ENCODE peak calls at places on chromosomes 4 and X, in ten cellular contexts. L is omental fat pad, T is glutamatergic neuron, S is H9, A is brain microvascular endothelial cell, O is heart right ventricle, C is IMR-90, F is hepatocyte, Q is upper lobe of left lung, B is suprapubic skin. J is an unnamed sample.

GRCh38 chr4:3838437-3839380 is 72.5 kb downstream of the ADRA2C start:
- DNase-seq in Q (no peak), F (no peak), C (no peak), L (no peak), B (no peak), A (no peak), O (no peak), S (no peak), T (no peak), J (no peak)

GRCh38 chr4:176443646-176444409 is 124.1 kb downstream of the SPCS3 start:
- DNase-seq in F (no peak), B (no peak), Q (no peak), A (no peak), C (no peak), L (no peak), O (no peak), S (no peak), T (no peak), J (no peak)

GRCh38 chr4:126977306-126977705 is 655.5 kb upstream of the INTU start:
- DNase-seq in F (no peak), S (peak), C (peak), L (no peak), A (no peak), B (no peak), O (no peak), T (no peak), Q (no peak), J (no peak)

GRCh38 chr4:74640111-74640903 is 154.0 kb downstream of the BTC start:
- DNase-seq in T (no peak), S (no peak), O (no peak), A (peak), Q (no peak), F (no peak), C (peak), B (no peak), L (no peak), J (no peak)

GRCh38 chr4:83282049-83282535 is 2.5 kb downstream of the COQ2 start:
- DNase-seq in T (no peak), B (no peak), S (no peak), F (peak), Q (no peak), L (no peak), C (peak), O (no peak), A (peak), J (no peak)

GRCh38 chrX:69362354-69362753 is 141.8 kb upstream of the NALF2 start:
- DNase-seq in F (no peak), O (no peak), L (no peak), C (no peak), A (no peak), Q (no peak), B (no peak), S (no peak), T (no peak), J (no peak)

GRCh38 chr4:40734497-40734896 is 15.3 kb upstream of the NSUN7 start:
- DNase-seq in B (no peak), L (no peak), O (no peak), T (no peak), C (no peak), S (no peak), F (no peak), Q (no peak), A (no peak), J (no peak)

GRCh38 chr4:17941731-17942130 is 79.8 kb downstream of the LCORL start:
- DNase-seq in A (no peak), S (no peak), T (no peak), C (peak), L (no peak), Q (no peak), B (no peak), O (no peak), F (no peak), J (no peak)

GRCh38 chr4:40621592-40622512 is 7.8 kb downstream of the RBM47 start:
- DNase-seq in B (peak), T (no peak), L (peak), F (peak), O (peak), S (peak), C (peak), Q (peak), A (peak), J (no peak)

GRCh38 chr4:55757356-55758024 is 62.1 kb upstream of the EXOC1L start:
- DNase-seq in C (no peak), O (no peak), B (no peak), Q (no peak), L (no peak), T (no peak), A (no peak), S (no peak), F (no peak), J (no peak)

GRCh38 chr4:94354474-94354896 is 11.8 kb upstream of the HPGDS start:
- DNase-seq in O (no peak), S (no peak), B (no peak), C (no peak), L (no peak), F (no peak), T (no peak), A (no peak), Q (no peak), J (no peak)

GRCh38 chrX:56729152-56729557 is at the start of gene NBDY:
- DNase-seq in O (peak), A (peak), Q (peak), C (peak), F (peak), S (peak), L (peak), B (no peak), T (peak), J (no peak)

GRCh38 chr4:147157860-147158701 is 212.4 kb upstream of the TTC29 start:
- DNase-seq in L (no peak), B (peak), O (peak), T (peak), S (peak), Q (peak), A (peak), C (peak), F (peak), J (peak)

GRCh38 chr4:64890131-64890710 is 481.0 kb upstream of the TECRL start:
- DNase-seq in L (no peak), S (no peak), F (no peak), O (no peak), Q (no peak), A (no peak), C (no peak), T (no peak), B (no peak), J (no peak)

GRCh38 chrX:67619253-67619652 is 75.4 kb downstream of the AR start:
- DNase-seq in Q (no peak), L (no peak), C (peak), F (peak), B (no peak), O (no peak), S (no peak), A (peak), T (no peak), J (no peak)

GRCh38 chrX:153969125-153969903 is 2.3 kb downstream of the HCFC1 start:
- DNase-seq in S (no peak), L (no peak), C (no peak), Q (no peak), O (no peak), T (no peak), A (no peak), B (no peak), F (no peak), J (no peak)

GRCh38 chr4:122015203-122015602 is 63.3 kb upstream of the TRPC3 start:
- DNase-seq in F (no peak), S (no peak), C (no peak), L (no peak), T (no peak), A (no peak), B (no peak), O (no peak), Q (no peak), J (no peak)

GRCh38 chrX:135737361-135738071 is 24.1 kb downstream of the CT45A1 start:
- DNase-seq in T (no peak), B (no peak), F (no peak), S (no peak), C (peak), Q (no peak), A (no peak), O (no peak), L (no peak), J (no peak)

GRCh38 chrX:135741192-135741715 is 26.7 kb downstream of the CT45A3 start:
- DNase-seq in Q (no peak), T (no peak), B (no peak), L (no peak), O (no peak), C (no peak), S (no peak), A (no peak), F (no peak), J (no peak)

DNA sequence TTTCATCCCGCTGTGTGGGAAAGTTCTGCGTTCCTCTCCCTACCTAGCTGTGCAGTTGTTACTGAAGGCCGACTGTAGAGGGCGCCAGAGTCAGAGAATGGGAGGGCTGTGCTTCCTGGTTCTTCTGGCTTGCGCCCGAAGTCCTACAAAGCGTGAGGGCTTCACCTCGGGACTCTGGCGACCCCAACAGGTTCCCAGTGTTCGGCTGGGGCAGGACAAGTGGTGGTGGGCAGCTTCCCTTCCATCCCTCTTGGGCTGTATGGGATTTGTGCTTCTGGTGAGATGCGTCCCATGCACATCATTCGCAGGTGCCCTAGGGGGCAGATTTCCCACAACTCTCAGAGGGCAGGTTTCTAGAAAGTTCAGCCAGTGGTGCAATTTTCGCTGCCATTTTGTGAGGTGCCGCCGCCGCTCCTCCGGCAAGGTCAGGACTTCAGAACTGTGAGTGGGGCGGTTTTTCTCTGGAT is 27.3 kb downstream of the CT45A3 start:
- DNase-seq in T (peak), Q (no peak), B (no peak), O (no peak), A (no peak), L (no peak), F (no peak), S (peak), C (no peak), J (no peak)
- TF ChIP-seq CTCF in T (peak), Q (peak), B (no peak), O (peak), A (peak), L (no peak), F (no peak), S (peak), C (peak), J (peak)

GRCh38 chr4:77156912-77157858 is at the start of gene CCNG2:
- DNase-seq in S (peak), F (peak), T (peak), C (peak), Q (peak), B (peak), L (peak), A (peak), O (peak), J (peak)

GRCh38 chr4:77158487-77158861 is 1.5 kb downstream of the CCNG2 start:
- DNase-seq in L (no peak), O (no peak), A (no peak), Q (no peak), T (no peak), F (no peak), S (no peak), B (no peak), C (no peak), J (no peak)

GRCh38 chr4:77159798-77160197 is 2.8 kb downstream of the CCNG2 start:
- DNase-seq in Q (no peak), L (no peak), O (no peak), S (no peak), A (no peak), T (peak), B (no peak), F (no peak), C (no peak), J (no peak)

GRCh38 chr4:77156533-77156911 is 485 bp upstream of the CCNG2 start:
- DNase-seq in O (peak), C (peak), A (peak), L (peak), B (peak), S (peak), T (peak), Q (peak), F (peak), J (peak)

DNA sequence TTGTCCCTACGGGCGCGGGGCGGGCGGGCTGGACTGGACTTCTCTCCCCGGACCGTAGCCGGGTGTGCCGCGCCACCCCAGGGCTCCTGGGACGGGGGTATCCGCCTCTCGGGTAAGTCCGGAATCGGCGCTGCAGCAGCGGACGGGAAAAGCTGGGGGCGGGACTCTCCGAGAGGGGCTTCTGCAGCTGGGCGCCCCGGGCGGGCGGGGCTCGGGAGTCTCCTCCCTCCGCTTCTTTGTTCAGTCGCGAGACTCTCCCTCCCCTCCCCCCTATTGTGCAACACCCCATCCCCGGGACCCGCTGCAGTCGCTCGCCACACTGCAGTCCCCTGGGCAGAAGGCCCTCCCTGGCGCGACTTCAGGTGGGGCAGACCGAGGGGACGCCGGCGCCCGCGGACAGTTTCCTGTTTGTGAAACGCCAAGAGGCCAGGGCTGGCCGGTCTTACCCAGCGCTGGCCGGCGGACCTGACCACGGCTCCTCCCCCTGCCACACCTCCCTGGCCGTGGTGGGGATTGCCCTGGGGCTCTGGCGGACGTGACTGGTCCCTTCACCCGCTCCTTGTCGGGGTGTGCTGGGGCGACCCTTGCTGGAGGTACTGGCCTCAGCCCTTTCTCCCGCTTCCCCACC is 966 bp downstream of the CCNG2 start:
- DNase-seq in B (peak), T (peak), A (peak), F (peak), Q (peak), L (peak), S (peak), O (peak), C (peak), J (peak)
- TF ChIP-seq CTCF in B (no peak), T (no peak), A (no peak), F (no peak), Q (no peak), L (no peak), S (peak), O (no peak), C (no peak), J (no peak)

DNA sequence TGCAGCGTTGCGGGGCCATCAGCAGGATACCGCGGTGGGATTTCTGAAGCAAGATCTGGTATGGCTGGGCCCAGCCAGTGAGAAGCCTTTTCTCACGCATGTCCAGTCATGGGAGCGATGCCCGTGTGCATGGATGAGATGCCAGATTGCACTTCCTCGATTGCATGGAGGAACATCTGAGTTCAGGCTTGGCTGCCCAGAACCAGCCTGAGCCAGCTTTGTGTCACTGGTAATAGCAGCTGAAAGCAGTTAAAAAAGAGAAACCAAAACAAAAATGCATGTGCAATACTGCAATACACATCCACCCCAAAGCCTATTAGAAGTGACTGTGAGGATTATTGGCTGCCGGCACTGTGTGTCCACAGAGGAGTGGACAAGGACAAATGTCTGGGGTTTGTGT is 59.3 kb downstream of the PSAPL1 start:
- DNase-seq in C (peak), A (no peak), F (no peak), S (no peak), Q (no peak), T (no peak), O (no peak), B (no peak), L (no peak), J (no peak)
- TF ChIP-seq CTCF in C (no peak), A (no peak), F (no peak), S (no peak), Q (no peak), T (no peak), O (no peak), B (no peak), L (no peak), J (no peak)

GRCh38 chr4:101081166-101081565 is 266.2 kb downstream of the PPP3CA start:
- DNase-seq in B (no peak), O (no peak), S (no peak), T (no peak), F (no peak), C (no peak), Q (no peak), L (no peak), A (no peak), J (no peak)

GRCh38 chr4:101081695-101082369 is 265.5 kb downstream of the PPP3CA start:
- DNase-seq in S (no peak), Q (no peak), B (no peak), C (no peak), T (no peak), O (no peak), F (no peak), L (no peak), A (no peak), J (no peak)

GRCh38 chr4:101089168-101089567 is 258.2 kb downstream of the PPP3CA start:
- DNase-seq in S (no peak), A (no peak), F (no peak), C (no peak), B (no peak), L (no peak), Q (no peak), T (no peak), O (no peak), J (no peak)

GRCh38 chr4:101086801-101087586 is 260.3 kb downstream of the PPP3CA start:
- DNase-seq in C (no peak), L (no peak), O (no peak), F (no peak), A (no peak), B (no peak), Q (no peak), T (no peak), S (peak), J (no peak)
- TF ChIP-seq CTCF in C (peak), L (no peak), O (no peak), F (no peak), A (peak), B (no peak), Q (no peak), T (no peak), S (peak), J (peak)

GRCh38 chrX:121254336-121254735 is 206.9 kb downstream of the GLUD2 start:
- DNase-seq in C (no peak), Q (no peak), L (no peak), S (peak), T (no peak), F (no peak), O (no peak), A (no peak), B (no peak), J (no peak)
- TF ChIP-seq CTCF in C (no peak), Q (no peak), L (no peak), S (peak), T (peak), F (no peak), O (no peak), A (peak), B (no peak), J (peak)

DNA sequence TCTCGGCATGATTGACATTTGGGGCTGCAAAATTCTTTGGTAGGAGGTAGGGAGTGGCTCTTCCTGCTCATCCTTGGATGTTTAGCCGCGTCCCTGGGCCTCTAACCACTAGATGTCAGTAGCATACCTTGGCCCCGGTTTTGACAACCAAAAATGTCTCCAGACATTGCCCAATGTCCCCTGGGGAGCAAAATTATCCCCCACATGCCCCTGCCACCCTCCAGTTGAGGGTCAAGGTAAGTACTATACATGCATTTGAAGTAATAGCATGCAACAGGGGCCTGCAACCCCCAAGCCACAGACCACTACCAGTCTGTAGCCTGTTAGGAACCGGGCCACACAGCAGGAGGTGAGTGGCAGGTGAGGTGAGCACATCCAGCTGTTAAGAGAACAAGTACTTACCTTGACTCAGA is 17.6 kb upstream of the KIAA1210 start:
- DNase-seq in C (no peak), O (no peak), Q (no peak), A (no peak), L (no peak), F (peak), B (no peak), S (peak), T (peak), J (no peak)
- TF ChIP-seq CTCF in C (peak), O (peak), Q (no peak), A (peak), L (no peak), F (peak), B (no peak), S (peak), T (no peak), J (peak)

DNA sequence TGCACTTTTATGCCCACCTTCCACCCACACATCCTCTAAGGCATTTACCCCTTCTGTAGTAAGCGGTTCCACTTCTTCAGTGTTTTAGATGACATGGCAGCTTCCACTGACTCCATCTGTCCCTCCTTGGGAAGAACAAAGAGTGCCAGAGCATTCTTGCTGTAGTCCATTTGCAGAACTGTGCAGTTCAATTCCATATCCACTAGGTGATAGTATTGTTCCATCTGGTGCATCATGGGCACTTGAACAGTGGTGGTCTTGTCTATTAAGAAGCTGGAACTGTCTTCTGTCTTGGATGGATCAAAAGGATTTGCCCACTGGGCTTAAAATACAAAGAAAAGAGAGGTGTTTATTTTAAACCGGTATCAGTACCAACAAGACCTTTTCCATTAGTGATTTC is 3.5 kb downstream of the SERPINA7 start:
- DNase-seq in O (no peak), B (no peak), L (no peak), A (no peak), S (no peak), C (no peak), T (no peak), Q (no peak), F (no peak), J (no peak)
- TF ChIP-seq CTCF in O (no peak), B (no peak), L (no peak), A (peak), S (peak), C (no peak), T (peak), Q (no peak), F (peak), J (peak)

GRCh38 chr4:97987019-97987648 is 156.1 kb downstream of the STPG2 start:
- DNase-seq in C (no peak), L (no peak), A (no peak), O (no peak), F (peak), T (no peak), B (no peak), S (no peak), Q (no peak), J (no peak)
- TF ChIP-seq CTCF in C (peak), L (no peak), A (peak), O (no peak), F (peak), T (peak), B (no peak), S (peak), Q (peak), J (peak)

GRCh38 chr4:13601060-13601459 is 26.5 kb downstream of the BOD1L1 start:
- DNase-seq in A (no peak), Q (peak), F (no peak), T (no peak), L (no peak), O (no peak), B (no peak), S (no peak), C (no peak), J (no peak)

GRCh38 chr4:13601848-13602247 is 25.7 kb downstream of the BOD1L1 start:
- DNase-seq in Q (no peak), A (no peak), C (no peak), B (no peak), O (no peak), T (no peak), L (no peak), F (no peak), S (no peak), J (no peak)

DNA sequence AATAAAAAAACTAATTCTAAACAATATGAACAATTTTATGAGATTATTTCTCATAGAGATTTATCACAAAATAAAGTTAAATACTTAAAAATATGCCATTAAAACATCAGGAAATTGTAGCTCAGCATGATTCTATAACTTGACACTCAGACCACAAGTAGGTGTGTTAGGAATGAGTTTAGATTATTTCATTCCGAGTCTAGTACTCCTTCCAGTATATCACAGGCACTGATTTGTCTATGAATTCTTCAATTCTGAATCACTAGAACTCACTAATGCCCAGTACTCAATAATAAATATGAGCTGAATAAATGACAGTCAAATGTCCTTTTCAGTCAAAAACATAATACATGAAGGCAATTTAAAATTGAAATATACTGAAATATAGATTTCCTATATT is 22.2 kb downstream of the BOD1L1 start:
- DNase-seq in C (peak), A (no peak), L (no peak), B (no peak), T (no peak), F (no peak), S (no peak), Q (no peak), O (no peak), J (no peak)
- TF ChIP-seq CTCF in C (no peak), A (no peak), L (no peak), B (no peak), T (no peak), F (no peak), S (no peak), Q (no peak), O (no peak), J (no peak)